ENCODE peak calls at places on chromosomes 4 and X, in ten cellular contexts. Q is left ventricle myocardium inferior, E is bronchial epithelial cell, Z is K562, N is NB4, B is GM12878, M is lower lobe of right lung, V is pancreas, T is cardiac fibroblast, U is GM23338. A is an unnamed sample.

GRCh38 chrX:119376312-119376711 is 22.8 kb upstream of the SLC25A43 start:
- DNase-seq in E (no peak), T (no peak), N (no peak), Q (no peak), M (no peak), Z (no peak), V (no peak), U (no peak), B (no peak), A (no peak)

GRCh38 chrX:13647709-13648212 is 5.2 kb upstream of the TCEANC start:
- DNase-seq in M (peak; percentile 69), V (peak; percentile 29), U (no peak), T (peak; percentile 59), Z (peak; percentile 78), Q (peak; percentile 20), B (no peak), E (no peak), N (peak; percentile 89), A (peak; percentile 36)

GRCh38 chrX:8738588-8739189 is 6.8 kb upstream of the ANOS1 start:
- DNase-seq in E (no peak), Z (peak; percentile 8), V (no peak), B (no peak), N (peak; percentile 55), Q (no peak), T (peak; percentile 49), M (no peak), U (peak; percentile 72), A (peak; percentile 49)

GRCh38 chr4:109912706-109913621 is at the start of gene EGF:
- DNase-seq in Q (no peak), M (no peak), N (no peak), B (no peak), V (peak; percentile 34), U (peak; percentile 54), T (peak; percentile 34), E (peak; percentile 58), Z (peak; percentile 48), A (peak; percentile 43)

GRCh38 chr4:144709793-144710525 is 64.0 kb downstream of the HHIP start:
- DNase-seq in N (no peak), Q (no peak), Z (no peak), U (no peak), V (no peak), M (no peak), T (peak; percentile 95), E (peak; percentile 74), B (no peak), A (peak; percentile 81)

GRCh38 chrX:40469316-40469715 is 111.5 kb upstream of the ATP6AP2 start:
- DNase-seq in T (no peak), E (no peak), U (no peak), M (no peak), V (no peak), N (no peak), Q (no peak), Z (no peak), B (no peak), A (peak; percentile 41)

GRCh38 chr4:110247591-110247990 is 49.2 kb upstream of the ELOVL6 start:
- DNase-seq in B (no peak), V (no peak), T (no peak), E (no peak), Q (no peak), N (no peak), Z (no peak), U (no peak), M (no peak), A (no peak)

GRCh38 chrX:47587091-47587891 is 5.1 kb downstream of the TIMP1 start:
- DNase-seq in B (no peak), U (no peak), V (no peak), N (no peak), T (peak; percentile 38), E (peak; percentile 48), Q (no peak), M (no peak), Z (no peak), A (peak; percentile 46)

GRCh38 chr4:140757220-140757607 is 1.0 kb upstream of the TBC1D9 start:
- DNase-seq in Q (no peak), T (no peak), E (no peak), M (no peak), N (no peak), B (no peak), U (no peak), Z (no peak), V (no peak), A (no peak)

GRCh38 chr4:140752669-140753068 is 3.5 kb downstream of the TBC1D9 start:
- DNase-seq in V (no peak), T (no peak), M (no peak), B (no peak), E (no peak), U (no peak), N (no peak), Z (no peak), Q (no peak), A (no peak)

GRCh38 chr4:140754918-140755810 is 1.0 kb downstream of the TBC1D9 start:
- DNase-seq in T (peak; percentile 39), Z (no peak), Q (no peak), M (no peak), N (no peak), V (no peak), B (no peak), E (peak; percentile 33), U (peak; percentile 51), A (no peak)

GRCh38 chr4:140755811-140756291 is 334 bp downstream of the TBC1D9 start:
- DNase-seq in E (no peak), N (no peak), Q (peak; percentile 62), T (peak; percentile 53), U (peak; percentile 60), M (peak; percentile 73), Z (no peak), B (no peak), V (peak; percentile 61), A (peak; percentile 51)

GRCh38 chr4:140756292-140757219 is at the start of gene TBC1D9:
- DNase-seq in V (peak; percentile 86), N (peak; percentile 12), T (peak; percentile 82), E (peak; percentile 98), M (peak; percentile 87), Q (peak; percentile 78), B (peak; percentile 25), U (peak; percentile 97), Z (no peak), A (peak; percentile 97)
- TF ChIP-seq CTCF in V (no peak), N (no peak), T (peak; percentile 2), E (peak; percentile 19), M (no peak), Q (no peak), B (no peak), U (no peak), Z (no peak), A (peak; percentile 10)

GRCh38 chr4:41880840-41881831 is 54.1 kb upstream of the TMEM33 start:
- DNase-seq in V (no peak), M (no peak), N (no peak), U (peak; percentile 73), B (no peak), T (peak; percentile 11), Q (no peak), E (no peak), Z (no peak), A (no peak)

GRCh38 chr4:41883988-41884737 is 51.1 kb upstream of the TMEM33 start:
- DNase-seq in Q (no peak), Z (no peak), M (no peak), B (no peak), E (no peak), U (no peak), V (no peak), T (no peak), N (no peak), A (no peak)

GRCh38 chr4:41880022-41880837 is 55.0 kb upstream of the TMEM33 start:
- DNase-seq in B (no peak), U (peak; percentile 42), M (no peak), N (no peak), E (no peak), Z (no peak), T (no peak), V (no peak), Q (no peak), A (no peak)

GRCh38 chr4:41881931-41882621 is 53.2 kb upstream of the TMEM33 start:
- DNase-seq in M (no peak), N (no peak), T (no peak), B (no peak), U (peak; percentile 71), V (no peak), Q (no peak), E (no peak), Z (no peak), A (no peak)

GRCh38 chr4:41882622-41883347 is 52.4 kb upstream of the TMEM33 start:
- DNase-seq in Q (no peak), N (peak; percentile 61), M (peak; percentile 69), T (peak; percentile 45), Z (peak; percentile 84), V (no peak), B (no peak), U (peak; percentile 57), E (peak; percentile 12), A (peak; percentile 51)
- H3K4me3 ChIP-seq in Q (peak overlapping the region; percentile 58), N (no peak overlapping the region), M (peak overlapping the region; percentile 48), T (no peak overlapping the region), Z (no peak overlapping the region), V (peak overlapping the region; percentile 41), B (no peak overlapping the region), U (peak overlapping the region; percentile 56), E (no peak overlapping the region), A (no peak overlapping the region)

DNA sequence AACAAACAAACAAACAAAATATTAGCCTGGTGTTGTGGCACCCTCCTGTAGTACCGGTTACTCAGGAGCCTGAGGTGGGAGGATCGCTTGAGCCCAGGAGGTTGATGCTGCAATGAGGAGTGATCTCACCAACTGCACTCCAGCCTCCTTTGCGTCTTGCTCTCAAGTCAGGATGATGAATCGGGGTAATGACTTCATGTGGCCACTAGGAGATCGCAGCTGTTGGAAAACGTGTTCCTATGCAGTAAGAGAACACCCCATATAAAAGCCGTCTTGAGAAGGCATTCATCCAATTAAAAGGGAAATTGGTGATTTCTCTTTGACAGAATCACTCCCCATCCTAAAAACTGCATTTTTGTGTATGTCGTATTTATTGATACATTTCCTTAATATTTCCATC is 6.9 kb downstream of the CCNB3 start:
- DNase-seq in E (peak; percentile 18), Q (no peak), N (peak; percentile 27), V (no peak), B (no peak), Z (no peak), U (peak; percentile 66), T (peak; percentile 50), M (no peak), A (peak; percentile 27)
- TF ChIP-seq CTCF in E (peak; percentile 27), Q (peak; percentile 30), N (peak; percentile 23), V (peak; percentile 13), B (peak; percentile 37), Z (peak; percentile 54), U (peak; percentile 37), T (peak; percentile 38), M (no peak), A (peak; percentile 31)

DNA sequence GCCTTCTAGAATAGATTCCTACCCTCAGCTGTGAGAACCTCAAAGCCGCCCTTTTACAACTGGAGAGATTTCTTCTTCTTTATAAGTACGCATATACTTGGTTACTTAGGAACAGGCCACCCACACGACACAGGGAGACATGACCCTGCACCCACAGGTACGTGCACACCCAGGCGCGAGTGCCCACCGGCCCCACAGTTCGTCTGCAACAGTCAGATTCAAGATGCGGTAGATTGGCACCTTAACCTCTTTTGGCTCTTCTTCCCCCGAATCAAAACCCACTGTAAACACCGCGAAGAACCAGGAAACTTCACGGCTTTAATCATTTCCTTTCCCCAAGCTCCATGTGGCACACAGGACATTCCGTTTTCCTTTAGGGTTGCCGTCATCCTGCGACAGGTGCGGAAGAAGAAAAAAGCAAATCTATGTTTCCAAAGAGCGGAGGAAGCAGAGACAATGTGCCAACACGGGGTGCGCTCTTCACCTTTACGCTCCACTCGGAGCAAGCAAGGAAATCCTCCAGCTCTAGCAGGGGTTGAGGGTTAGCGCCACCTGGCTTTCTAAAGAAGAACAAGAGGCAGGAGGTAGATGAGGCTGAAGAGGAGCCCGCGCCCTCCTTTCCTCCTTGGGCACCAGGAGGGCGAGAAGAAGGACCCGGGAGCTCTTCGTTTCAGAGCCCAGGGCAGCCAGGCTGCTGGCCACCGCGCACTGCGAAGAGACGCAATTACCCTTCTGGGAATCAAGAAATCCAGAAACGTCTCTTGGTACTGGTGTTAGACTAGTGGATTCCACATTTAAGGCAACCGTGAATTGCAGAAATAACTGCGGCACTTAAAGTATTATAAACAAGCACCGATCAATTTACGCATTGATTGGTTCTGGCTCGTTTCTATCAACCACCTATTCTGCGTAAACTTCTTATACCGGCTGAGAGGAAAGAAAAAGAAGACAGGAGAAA is 35.7 kb downstream of the HAND2 start:
- DNase-seq in M (peak; percentile 60), Z (peak; percentile 62), E (peak; percentile 53), Q (peak; percentile 39), U (peak; percentile 96), B (peak; percentile 27), T (peak; percentile 77), V (peak; percentile 44), N (peak; percentile 77), A (peak; percentile 76)
- H3K4me3 ChIP-seq in M (peak overlapping the region; percentile 40), Z (peak overlapping the region; percentile 10), E (peak overlapping the region; percentile 32), Q (peak overlapping the region; percentile 63), U (peak overlapping the region; percentile 50), B (peak overlapping the region; percentile 70), T (peak overlapping the region; percentile 23), V (peak overlapping the region; percentile 46), N (peak overlapping the region; percentile 54), A (peak overlapping the region; percentile 43)